ENCODE peak calls at places on chromosomes 7 and 10, in four cellular contexts. One of them, this sample, is unnamed. For H3K36me3, the result is how much of the 10 kb centered on the place peaks cover.

GRCh38 chr10:75586814-75587213 is 155.4 kb downstream of the LRMDA start:
- DNase-seq in lower lobe of right lung: no peak
- DNase-seq in PC-3: no peak
- DNase-seq in ovary: no peak
- DNase-seq in this sample: no peak

GRCh38 chr7:73907554-73908122 is 46.7 kb downstream of the TMEM270 start:
- DNase-seq in lower lobe of right lung: peak
- DNase-seq in PC-3: no peak
- DNase-seq in ovary: no peak
- DNase-seq in this sample: no peak

GRCh38 chr10:86520871-86521619 is 547 bp downstream of the WAPL start:
- DNase-seq in lower lobe of right lung: peak
- DNase-seq in PC-3: peak
- DNase-seq in ovary: peak
- DNase-seq in this sample: peak

GRCh38 chr7:14420768-14421167 is 431.3 kb upstream of the ETV1 start:
- DNase-seq in lower lobe of right lung: no peak
- DNase-seq in PC-3: no peak
- DNase-seq in ovary: no peak
- DNase-seq in this sample: no peak

GRCh38 chr10:11170993-11171416 is 153.3 kb downstream of the CELF2 start:
- DNase-seq in lower lobe of right lung: no peak
- DNase-seq in PC-3: no peak
- DNase-seq in ovary: no peak
- DNase-seq in this sample: no peak

GRCh38 chr10:14378387-14378960 is 47.8 kb upstream of the FRMD4A start:
- DNase-seq in lower lobe of right lung: no peak
- DNase-seq in PC-3: no peak
- DNase-seq in ovary: no peak
- DNase-seq in this sample: no peak

GRCh38 chr7:18387191-18387720 is 108.3 kb upstream of the HDAC9 start:
- DNase-seq in lower lobe of right lung: no peak
- DNase-seq in PC-3: no peak
- DNase-seq in ovary: no peak
- DNase-seq in this sample: no peak

GRCh38 chr10:51137741-51138529 is 63.6 kb downstream of the PRKG1 start:
- DNase-seq in lower lobe of right lung: no peak
- DNase-seq in PC-3: peak
- DNase-seq in ovary: no peak
- DNase-seq in this sample: peak

GRCh38 chr10:82390866-82391658 is 516.1 kb downstream of the NRG3 start:
- DNase-seq in lower lobe of right lung: no peak
- DNase-seq in PC-3: no peak
- DNase-seq in ovary: no peak
- DNase-seq in this sample: no peak

GRCh38 chr7:18541189-18541870 is 45.8 kb downstream of the HDAC9 start:
- DNase-seq in lower lobe of right lung: peak
- DNase-seq in PC-3: no peak
- DNase-seq in ovary: peak
- DNase-seq in this sample: no peak

GRCh38 chr10:104802941-104803340 is 161.9 kb downstream of the SORCS3 start:
- DNase-seq in lower lobe of right lung: no peak
- DNase-seq in PC-3: no peak
- DNase-seq in ovary: no peak
- DNase-seq in this sample: no peak

GRCh38 chr10:60376953-60377352 is 12.7 kb downstream of the ANK3 start:
- DNase-seq in lower lobe of right lung: no peak
- DNase-seq in PC-3: no peak
- DNase-seq in ovary: no peak
- DNase-seq in this sample: no peak

GRCh38 chr10:70903262-70903921 is 15.0 kb upstream of the PCBD1 start:
- DNase-seq in lower lobe of right lung: no peak
- DNase-seq in PC-3: peak
- DNase-seq in ovary: peak
- DNase-seq in this sample: peak

GRCh38 chr10:46549171-46550075 is 7.0 kb downstream of the GPRIN2 start:
- DNase-seq in lower lobe of right lung: peak
- DNase-seq in PC-3: no peak
- DNase-seq in ovary: peak
- DNase-seq in this sample: no peak

DNA sequence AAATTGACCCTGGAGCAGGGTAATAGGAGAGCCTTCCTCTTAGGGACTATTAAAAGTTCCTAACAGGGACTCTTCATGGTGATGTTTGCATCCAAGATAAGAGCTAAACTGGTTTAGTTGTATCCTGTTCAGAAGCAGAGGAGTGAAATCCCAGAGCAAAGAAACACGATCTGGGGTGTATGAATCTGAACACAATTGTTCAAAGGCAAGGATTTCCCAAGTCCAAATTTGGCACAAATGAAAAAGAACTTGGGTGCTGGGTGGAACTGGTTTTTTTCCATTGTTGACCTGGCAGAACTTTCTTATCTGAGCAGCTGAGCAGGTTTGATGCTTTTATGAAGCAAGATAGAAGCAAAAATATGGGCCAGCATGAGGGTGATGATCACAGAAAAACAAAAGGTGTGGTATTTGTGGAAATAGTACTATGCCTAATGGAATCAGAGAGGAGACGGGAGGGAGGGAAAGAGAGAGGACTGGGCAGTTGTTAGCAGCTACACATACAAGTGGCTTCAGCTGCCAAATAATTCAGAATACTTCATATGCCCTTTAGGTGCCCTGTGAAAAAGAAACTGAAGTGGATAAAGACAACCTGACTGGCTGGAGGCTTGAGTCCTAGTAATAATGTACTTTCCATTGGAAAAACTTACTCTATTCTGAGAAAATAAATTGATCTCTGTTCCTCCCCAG is 6.1 kb downstream of the AGFG2 start:
- DNase-seq in lower lobe of right lung: no peak
- DNase-seq in PC-3: peak
- DNase-seq in ovary: no peak
- DNase-seq in this sample: peak
- H3K4me3 ChIP-seq in lower lobe of right lung: peak
- H3K4me3 ChIP-seq in PC-3: peak
- H3K4me3 ChIP-seq in ovary: no peak
- H3K4me3 ChIP-seq in this sample: no peak

DNA sequence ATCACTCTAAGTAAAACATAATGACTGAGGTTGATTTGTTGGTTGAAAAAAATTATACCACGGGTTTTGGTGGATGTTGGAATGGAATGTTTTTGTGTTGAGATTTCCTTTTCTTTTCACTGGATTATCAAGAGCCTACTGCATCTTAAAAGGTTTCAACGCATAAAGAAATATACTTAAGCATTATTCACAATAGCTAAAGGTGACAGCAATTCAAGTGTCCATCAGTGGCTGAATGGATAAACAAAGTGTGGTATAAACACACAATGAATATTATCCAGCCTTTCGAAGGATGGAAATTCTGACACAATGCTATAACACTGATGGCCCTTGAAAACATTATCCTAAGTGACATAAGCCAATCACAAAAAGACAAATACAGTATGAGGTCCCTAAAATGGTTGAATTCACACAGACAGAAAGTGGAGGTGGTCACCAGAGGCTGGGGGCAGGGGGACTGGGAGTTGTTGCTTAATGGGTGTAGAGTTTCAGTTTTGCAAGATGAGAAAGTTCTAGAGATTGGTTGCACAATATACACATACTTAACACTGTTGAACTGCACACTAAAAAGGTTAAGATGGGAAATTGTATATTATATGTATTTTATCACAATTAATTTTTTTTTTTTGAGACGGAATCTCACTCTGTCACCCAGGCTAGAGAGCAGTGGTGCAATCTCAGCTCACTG is 122.3 kb downstream of the NRP1 start:
- DNase-seq in lower lobe of right lung: no peak
- DNase-seq in PC-3: no peak
- DNase-seq in ovary: no peak
- DNase-seq in this sample: peak
- H3K36me3 ChIP-seq in lower lobe of right lung: half or more
- H3K36me3 ChIP-seq in PC-3: half or more
- H3K36me3 ChIP-seq in ovary: under half
- H3K36me3 ChIP-seq in this sample: under half

GRCh38 chr10:27022048-27022447 is 78.2 kb downstream of the ANKRD26 start:
- DNase-seq in lower lobe of right lung: no peak
- DNase-seq in PC-3: no peak
- DNase-seq in ovary: no peak
- DNase-seq in this sample: no peak
- TF ChIP-seq CTCF in lower lobe of right lung: no peak
- TF ChIP-seq CTCF in PC-3: no peak
- TF ChIP-seq CTCF in ovary: no peak
- TF ChIP-seq CTCF in this sample: no peak

GRCh38 chr7:105621617-105622016 is 40.3 kb upstream of the EFCAB10 start:
- DNase-seq in lower lobe of right lung: no peak
- DNase-seq in PC-3: no peak
- DNase-seq in ovary: peak
- DNase-seq in this sample: no peak

GRCh38 chr7:105623906-105624305 is 42.6 kb upstream of the EFCAB10 start:
- DNase-seq in lower lobe of right lung: no peak
- DNase-seq in PC-3: no peak
- DNase-seq in ovary: no peak
- DNase-seq in this sample: no peak

GRCh38 chr7:105625986-105626385 is 44.7 kb upstream of the EFCAB10 start:
- DNase-seq in lower lobe of right lung: no peak
- DNase-seq in PC-3: no peak
- DNase-seq in ovary: no peak
- DNase-seq in this sample: no peak

GRCh38 chr7:105622114-105622731 is 40.9 kb upstream of the EFCAB10 start:
- DNase-seq in lower lobe of right lung: no peak
- DNase-seq in PC-3: no peak
- DNase-seq in ovary: no peak
- DNase-seq in this sample: no peak

DNA sequence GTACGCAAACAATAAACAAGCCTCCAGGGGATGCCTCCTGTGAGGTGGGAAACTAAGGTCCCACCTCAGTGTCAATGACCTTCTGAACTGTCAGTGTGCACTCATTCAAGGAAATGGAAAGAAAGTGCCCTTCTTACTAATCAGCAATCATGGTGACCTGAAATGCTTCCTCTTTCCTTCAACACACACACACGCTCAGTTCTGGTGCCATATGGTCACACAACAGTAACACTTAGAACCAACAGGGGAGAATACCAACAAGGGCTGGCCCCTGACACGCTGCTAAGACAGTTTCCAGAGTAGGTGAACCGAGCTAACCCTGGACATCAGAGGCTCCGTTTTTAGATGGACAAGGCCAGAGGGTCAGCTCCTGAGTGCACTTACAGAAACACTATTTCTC is 42.1 kb upstream of the EFCAB10 start:
- DNase-seq in lower lobe of right lung: no peak
- DNase-seq in PC-3: no peak
- DNase-seq in ovary: no peak
- DNase-seq in this sample: no peak
- H3K4me3 ChIP-seq in lower lobe of right lung: no peak
- H3K4me3 ChIP-seq in PC-3: no peak
- H3K4me3 ChIP-seq in ovary: no peak
- H3K4me3 ChIP-seq in this sample: no peak

This sample was measured in bronchial epithelial cell.